ENCODE peak calls at places on chromosomes 6 and 20, in ten cellular contexts. E is naive thymus-derived CD8-positive, alpha-beta T cell; N is foreskin fibroblast; G is Right ventricle myocardium superior; Q is SK-N-DZ; P is hippocampal formation; F is ascending aorta; K is IMR-90; A is HuH-7; I is thoracic aorta. Z is an unnamed sample.

GRCh38 chr6:114049367-114049966 is 78.5 kb upstream of the HDAC2 start:
- DNase-seq in F (no peak), E (no peak), N (no peak), I (no peak), P (no peak), A (peak), K (peak), Q (no peak), G (no peak), Z (no peak)

GRCh38 chr6:136886110-136886509 is 36.0 kb upstream of the SLC35D3 start:
- DNase-seq in I (no peak), Q (no peak), N (no peak), P (no peak), G (no peak), E (no peak), K (peak), F (no peak), A (peak), Z (no peak)

GRCh38 chr6:71886184-71887005 is at the start of gene RIMS1:
- DNase-seq in G (peak), K (no peak), Q (peak), A (peak), E (no peak), F (no peak), N (no peak), I (no peak), P (peak), Z (no peak)

GRCh38 chr6:144335914-144336313 is 50.8 kb downstream of the UTRN start:
- DNase-seq in E (no peak), Q (no peak), N (no peak), K (no peak), I (no peak), G (no peak), F (no peak), A (no peak), P (no peak), Z (no peak)

GRCh38 chr6:1081566-1081965 is 230.3 kb upstream of the FOXQ1 start:
- DNase-seq in F (no peak), E (no peak), P (no peak), G (no peak), K (peak), Q (no peak), I (no peak), N (peak), A (no peak), Z (no peak)

GRCh38 chr6:111230351-111231077 is 143.2 kb downstream of the SLC16A10 start:
- DNase-seq in K (peak), E (no peak), A (no peak), P (no peak), Q (no peak), N (peak), F (no peak), I (no peak), G (no peak), Z (no peak)

GRCh38 chr6:142400495-142400894 is 98.7 kb downstream of the ADGRG6 start:
- DNase-seq in G (no peak), I (no peak), Q (no peak), F (no peak), E (no peak), N (peak), K (peak), P (no peak), A (no peak), Z (no peak)

GRCh38 chr6:33040157-33040556 is 30.8 kb upstream of the HLA-DOA start:
- DNase-seq in K (no peak), N (no peak), E (no peak), A (no peak), I (no peak), G (no peak), Q (no peak), P (no peak), F (no peak), Z (no peak)

GRCh38 chr20:50750145-50750671 is 18.8 kb downstream of the PARD6B start:
- DNase-seq in K (no peak), F (no peak), I (no peak), Q (no peak), P (no peak), N (no peak), G (no peak), A (no peak), E (no peak), Z (no peak)

GRCh38 chr6:20687494-20687893 is 153.2 kb downstream of the CDKAL1 start:
- DNase-seq in E (no peak), K (no peak), N (no peak), Q (no peak), P (no peak), F (no peak), A (no peak), G (no peak), I (no peak), Z (no peak)

GRCh38 chr6:11819486-11819885 is 40.9 kb upstream of the ADTRP start:
- DNase-seq in I (no peak), N (no peak), E (no peak), F (no peak), Q (no peak), A (no peak), P (no peak), K (no peak), G (no peak), Z (no peak)

Z was measured in stomach.